ENCODE peak calls at places on chromosomes 11 and 22, in nine cellular contexts. Q is A549; W is CD8-positive, alpha-beta memory T cell; E is non-pigmented ciliary epithelial cell; O is GM04504; T is naive B cell; G is frontal cortex; P is foreskin fibroblast; F is NCI-H345. U is an unnamed sample.

GRCh38 chr11:83566948-83567347 is 280.8 kb upstream of the CCDC90B start:
- DNase-seq in T (no peak), O (peak; percentile 55), F (no peak), E (peak; percentile 44), G (no peak), P (peak; percentile 70), Q (no peak), W (no peak), U (no peak)

GRCh38 chr11:124079631-124080318 is 35.5 kb upstream of the VWA5A start:
- DNase-seq in G (no peak), W (no peak), T (no peak), F (no peak), Q (no peak), P (no peak), E (no peak), O (no peak), U (no peak)

GRCh38 chr11:111378185-111378772 is 796 bp downstream of the POU2AF1 start:
- DNase-seq in T (no peak), Q (no peak), E (no peak), G (no peak), W (no peak), O (no peak), P (no peak), F (no peak), U (no peak)

GRCh38 chr11:73872746-73873412 is 3.8 kb downstream of the COA4 start:
- DNase-seq in W (no peak), E (no peak), T (no peak), O (no peak), G (no peak), F (no peak), P (no peak), Q (no peak), U (no peak)

GRCh38 chr11:44067266-44067665 is 1.2 kb downstream of the ACCS start:
- DNase-seq in P (no peak), T (no peak), F (no peak), E (no peak), O (no peak), Q (no peak), W (no peak), G (no peak), U (no peak)

GRCh38 chr22:37746366-37747089 is 49.7 kb downstream of the TRIOBP start:
- DNase-seq in F (no peak), E (no peak), T (no peak), O (no peak), W (no peak), G (no peak), P (no peak), Q (no peak), U (no peak)

GRCh38 chr11:44622721-44623258 is 57.3 kb downstream of the CD82 start:
- DNase-seq in G (no peak), T (no peak), O (no peak), E (no peak), F (no peak), W (no peak), P (no peak), Q (no peak), U (no peak)

GRCh38 chr11:2382129-2382517 is 5.0 kb downstream of the CD81 start:
- DNase-seq in O (no peak), T (no peak), P (no peak), W (no peak), G (no peak), F (no peak), E (no peak), Q (no peak), U (no peak)

GRCh38 chr11:69034123-69034522 is 14.6 kb upstream of the TPCN2 start:
- DNase-seq in T (no peak), Q (no peak), E (no peak), F (no peak), G (no peak), P (no peak), O (no peak), W (no peak), U (no peak)

GRCh38 chr22:38796262-38796957 is 2.5 kb upstream of the DNAL4 start:
- DNase-seq in P (no peak), G (no peak), T (no peak), F (no peak), Q (no peak), O (no peak), E (no peak), W (no peak), U (no peak)

GRCh38 chr22:21589415-21589814 is 21.9 kb downstream of the UBE2L3 start:
- DNase-seq in G (no peak), T (no peak), P (no peak), Q (no peak), F (no peak), W (no peak), O (no peak), E (no peak), U (no peak)

GRCh38 chr11:121479839-121480238 is 27.1 kb upstream of the SORL1-AS1 start:
- DNase-seq in O (no peak), G (no peak), F (no peak), T (no peak), E (no peak), P (no peak), Q (no peak), W (no peak), U (no peak)

GRCh38 chr11:27621440-27622161 is 78.7 kb downstream of the BDNF start:
- DNase-seq in G (no peak), T (no peak), W (no peak), E (no peak), F (no peak), O (peak; percentile 42), Q (no peak), P (peak; percentile 15), U (no peak)

U was measured in substantia nigra.